ENCODE peak calls at places on chromosomes 12 and 14, in seven cellular contexts. D is GM12892, A is HepG2, G is SK-N-SH, K is K562, P is GM12878, X is H1. N is an unnamed sample.

GRCh38 chr12:3732901-3733300 is 20.0 kb downstream of the CRACR2A start:
- DNase-seq in D (no peak), A (no peak), G (no peak), K (no peak), P (no peak), X (no peak), N (no peak)

GRCh38 chr12:119683816-119684215 is 15.9 kb downstream of the PRKAB1 start:
- DNase-seq in D (no peak), A (peak), G (no peak), K (no peak), P (no peak), X (no peak), N (no peak)

GRCh38 chr14:24055971-24056799 is 4.4 kb downstream of the CARMIL3 start:
- DNase-seq in D (peak), A (no peak), G (peak), K (no peak), P (no peak), X (no peak), N (peak)

GRCh38 chr14:94025720-94026119 is 420 bp upstream of the OTUB2 start:
- DNase-seq in D (no peak), A (no peak), G (no peak), K (no peak), P (no peak), X (no peak), N (no peak)

GRCh38 chr12:1848146-1848545 is 27.8 kb downstream of the LRTM2 start:
- DNase-seq in D (no peak), A (no peak), G (no peak), K (no peak), P (no peak), X (no peak), N (no peak)

GRCh38 chr12:5554711-5555110 is 122.8 kb downstream of the NTF3 start:
- DNase-seq in D (no peak), A (no peak), G (no peak), K (no peak), P (no peak), X (no peak), N (no peak)

GRCh38 chr14:106605548-106606448 is 1079.4 kb downstream of the TMEM121 start:
- DNase-seq in D (peak), A (peak), G (peak), K (peak), P (peak), X (no peak), N (peak)

GRCh38 chr12:69765515-69765914 is 26.9 kb downstream of the RAB3IP start:
- DNase-seq in D (no peak), A (no peak), G (no peak), K (no peak), P (no peak), X (no peak), N (no peak)

GRCh38 chr14:97456958-97457357 is 659.8 kb downstream of the VRK1 start:
- DNase-seq in D (no peak), A (no peak), G (no peak), K (no peak), P (no peak), X (no peak), N (no peak)

GRCh38 chr14:38716871-38717270 is 386.2 kb downstream of the SEC23A start:
- DNase-seq in D (no peak), A (no peak), G (peak), K (no peak), P (no peak), X (no peak), N (no peak)

GRCh38 chr12:26126340-26127284 is 1.8 kb upstream of the BHLHE41 start:
- DNase-seq in D (peak), A (peak), G (peak), K (peak), P (no peak), X (peak), N (no peak)

GRCh38 chr12:112103758-112104504 is 4.7 kb downstream of the NAA25 start:
- DNase-seq in D (no peak), A (no peak), G (no peak), K (no peak), P (no peak), X (no peak), N (no peak)

GRCh38 chr14:75119056-75119455 is 7.8 kb downstream of the NEK9 start:
- DNase-seq in D (no peak), A (no peak), G (no peak), K (no peak), P (no peak), X (no peak), N (no peak)

GRCh38 chr12:64618953-64619590 is 8.8 kb downstream of the RASSF3 start:
- DNase-seq in D (no peak), A (no peak), G (no peak), K (no peak), P (peak), X (no peak), N (no peak)

GRCh38 chr12:44582521-44582920 is 293.6 kb downstream of the NELL2 start:
- DNase-seq in D (no peak), A (peak), G (no peak), K (no peak), P (no peak), X (no peak), N (no peak)

GRCh38 chr12:71440393-71441349 is 1.1 kb downstream of the LGR5 start:
- DNase-seq in D (no peak), A (peak), G (peak), K (no peak), P (no peak), X (peak), N (no peak)

GRCh38 chr14:102948698-102949061 is 26.2 kb downstream of the AMN start:
- DNase-seq in D (no peak), A (no peak), G (no peak), K (no peak), P (no peak), X (no peak), N (no peak)

GRCh38 chr14:24189460-24189859 is 844 bp upstream of the IPO4 start:
- DNase-seq in D (no peak), A (no peak), G (no peak), K (no peak), P (no peak), X (no peak), N (no peak)

GRCh38 chr12:117167769-117168168 is 22.5 kb downstream of the FBXO21 start:
- DNase-seq in D (no peak), A (no peak), G (no peak), K (no peak), P (no peak), X (no peak), N (no peak)

GRCh38 chr12:6292606-6293005 is 17.9 kb upstream of the PLEKHG6 start:
- DNase-seq in D (no peak), A (peak), G (no peak), K (no peak), P (no peak), X (no peak), N (no peak)

GRCh38 chr14:79661762-79662161 is 549.5 kb downstream of the DIO2 start:
- DNase-seq in D (no peak), A (no peak), G (no peak), K (no peak), P (no peak), X (no peak), N (no peak)

GRCh38 chr12:52358575-52359350 is 8.5 kb downstream of the KRT85 start:
- DNase-seq in D (peak), A (no peak), G (no peak), K (no peak), P (peak), X (no peak), N (peak)

GRCh38 chr12:69509308-69509736 is 39.1 kb downstream of the FRS2 start:
- DNase-seq in D (no peak), A (no peak), G (peak), K (no peak), P (no peak), X (no peak), N (no peak)

GRCh38 chr14:75542585-75543091 is 20.4 kb downstream of the BATF start:
- DNase-seq in D (peak), A (no peak), G (no peak), K (peak), P (no peak), X (no peak), N (peak)

GRCh38 chr14:58191763-58192596 is 8.0 kb upstream of the ACTR10 start:
- DNase-seq in D (no peak), A (no peak), G (no peak), K (no peak), P (no peak), X (no peak), N (no peak)

GRCh38 chr14:69997849-69998248 is 118.6 kb downstream of the SMOC1 start:
- DNase-seq in D (no peak), A (peak), G (no peak), K (no peak), P (no peak), X (no peak), N (no peak)

GRCh38 chr12:23950011-23950774 is 723 bp upstream of the SOX5 start:
- DNase-seq in D (no peak), A (peak), G (peak), K (no peak), P (no peak), X (peak), N (no peak)

GRCh38 chr14:96177766-96178377 is 26.8 kb upstream of the BDKRB2 start:
- DNase-seq in D (no peak), A (no peak), G (no peak), K (no peak), P (no peak), X (no peak), N (no peak)
- TF ChIP-seq TAF1 in D (no peak), A (no peak), G (no peak), K (no peak), P (no peak), X (no peak), N (no peak)

GRCh38 chr14:54579606-54580005 is 12.7 kb downstream of the SAMD4A start:
- DNase-seq in D (no peak), A (no peak), G (no peak), K (no peak), P (no peak), X (no peak), N (no peak)
- TF ChIP-seq POLR2AphosphoS5 in D (no peak), A (no peak), G (no peak), K (no peak), P (no peak), X (no peak), N (no peak)

DNA sequence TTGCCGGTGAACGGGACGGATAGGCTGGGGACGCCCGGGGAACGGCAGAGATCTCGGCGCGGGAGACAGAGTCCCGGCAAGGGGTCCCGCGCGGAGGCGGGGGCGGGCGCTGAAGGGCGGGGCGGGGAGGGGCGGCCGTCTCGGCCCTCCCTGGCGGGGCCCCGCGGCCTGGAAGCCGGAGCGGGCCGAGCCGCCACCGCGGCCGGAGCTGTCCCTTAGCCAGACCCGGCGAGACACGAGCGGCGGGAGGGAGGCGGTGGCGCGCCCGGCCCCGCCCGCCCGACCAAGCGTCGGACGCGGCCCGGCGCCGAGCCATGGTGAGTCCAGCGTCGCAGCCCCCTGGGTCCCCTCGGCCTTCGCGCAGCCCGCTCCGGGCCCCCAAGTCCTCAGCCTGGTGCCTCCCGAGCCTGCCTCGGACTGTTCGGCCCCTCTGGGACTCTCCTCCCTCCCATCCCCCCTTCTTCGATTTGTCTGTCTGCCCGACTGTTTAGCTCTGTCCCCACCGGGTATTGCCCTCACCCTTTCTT is at the start of gene ARHGEF40:
- DNase-seq in D (no peak), A (no peak), G (peak), K (peak), P (no peak), X (no peak), N (no peak)
- TF ChIP-seq TAF1 in D (no peak), A (no peak), G (peak), K (no peak), P (no peak), X (no peak), N (no peak)

GRCh38 chr14:52552063-52552988 is at the start of the genes GPR137C and TXNDC16:
- DNase-seq in D (peak), A (peak), G (peak), K (peak), P (peak), X (peak), N (peak)

GRCh38 chr14:52553002-52553670 is 500 bp downstream of the GPR137C start:
- DNase-seq in D (peak), A (no peak), G (no peak), K (peak), P (no peak), X (peak), N (peak)

GRCh38 chr14:52551696-52552062 is 626 bp downstream of the TXNDC16 start:
- DNase-seq in D (no peak), A (peak), G (peak), K (no peak), P (no peak), X (no peak), N (no peak)

GRCh38 chr14:52551205-52551604 is 1.1 kb downstream of the TXNDC16 start:
- DNase-seq in D (no peak), A (no peak), G (no peak), K (no peak), P (no peak), X (no peak), N (no peak)

DNA sequence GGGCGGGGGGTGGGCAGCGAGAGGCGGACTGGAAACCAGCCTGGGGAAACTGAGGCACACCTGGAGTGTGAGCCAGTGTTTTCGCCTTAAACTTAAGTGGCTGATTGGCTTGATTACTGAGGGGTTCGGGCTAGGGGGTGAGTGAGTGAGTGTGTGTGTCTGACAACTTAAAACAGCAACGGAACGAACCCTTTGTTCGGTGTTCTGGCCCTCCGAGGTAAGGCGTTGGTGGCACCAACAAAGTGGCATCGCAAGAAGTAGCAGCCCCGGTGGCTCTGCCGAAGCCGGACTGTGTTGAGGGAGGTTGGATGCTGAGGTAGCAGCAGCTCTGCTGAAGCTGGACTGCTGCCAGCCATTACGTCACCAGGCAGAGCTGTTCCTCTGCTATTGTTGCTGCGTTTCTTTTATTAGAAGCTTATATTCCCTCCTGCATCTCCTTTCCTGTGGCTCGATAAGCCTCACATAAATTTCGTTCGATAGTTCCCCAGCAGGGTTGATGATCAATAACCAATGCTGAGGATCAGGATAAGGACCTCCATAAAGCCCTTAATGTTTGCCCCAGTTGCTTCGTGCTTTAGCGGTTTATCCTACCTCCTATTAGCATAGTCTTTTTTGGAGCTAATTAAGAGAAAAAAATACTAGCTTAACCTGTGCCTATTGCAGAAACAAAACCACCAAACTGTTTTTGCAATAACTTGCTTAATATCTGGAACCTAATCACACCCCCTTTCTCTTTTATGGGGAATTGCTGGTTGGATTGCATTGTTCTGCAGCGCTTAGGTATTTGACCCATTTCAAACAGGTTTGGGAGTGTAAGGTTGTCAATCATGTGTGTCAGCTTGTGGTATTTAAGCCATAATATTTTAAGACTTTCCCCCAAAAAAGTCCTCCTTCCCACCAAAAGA is 1.3 kb downstream of the GPR137C start:
- DNase-seq in D (peak), A (peak), G (peak), K (peak), P (peak), X (peak), N (no peak)
- TF ChIP-seq POLR2AphosphoS5 in D (no peak), A (no peak), G (no peak), K (no peak), P (no peak), X (no peak), N (no peak)

GRCh38 chr12:92987846-92988621 is 58.9 kb upstream of the EEA1 start:
- DNase-seq in D (peak), A (peak), G (no peak), K (no peak), P (peak), X (peak), N (no peak)
- TF ChIP-seq TAF1 in D (no peak), A (no peak), G (no peak), K (no peak), P (peak), X (no peak), N (no peak)

GRCh38 chr12:38904932-38905479 is 385 bp downstream of the CPNE8 start:
- DNase-seq in D (peak), A (peak), G (peak), K (peak), P (peak), X (peak), N (peak)

GRCh38 chr12:38905480-38906351 is at the start of gene CPNE8:
- DNase-seq in D (peak), A (no peak), G (peak), K (peak), P (peak), X (no peak), N (peak)

GRCh38 chr12:38903596-38903995 is 1.8 kb downstream of the CPNE8 start:
- DNase-seq in D (no peak), A (no peak), G (no peak), K (no peak), P (no peak), X (no peak), N (no peak)

GRCh38 chr12:38907171-38907923 is 2.0 kb upstream of the CPNE8 start:
- DNase-seq in D (no peak), A (no peak), G (no peak), K (no peak), P (no peak), X (no peak), N (no peak)

DNA sequence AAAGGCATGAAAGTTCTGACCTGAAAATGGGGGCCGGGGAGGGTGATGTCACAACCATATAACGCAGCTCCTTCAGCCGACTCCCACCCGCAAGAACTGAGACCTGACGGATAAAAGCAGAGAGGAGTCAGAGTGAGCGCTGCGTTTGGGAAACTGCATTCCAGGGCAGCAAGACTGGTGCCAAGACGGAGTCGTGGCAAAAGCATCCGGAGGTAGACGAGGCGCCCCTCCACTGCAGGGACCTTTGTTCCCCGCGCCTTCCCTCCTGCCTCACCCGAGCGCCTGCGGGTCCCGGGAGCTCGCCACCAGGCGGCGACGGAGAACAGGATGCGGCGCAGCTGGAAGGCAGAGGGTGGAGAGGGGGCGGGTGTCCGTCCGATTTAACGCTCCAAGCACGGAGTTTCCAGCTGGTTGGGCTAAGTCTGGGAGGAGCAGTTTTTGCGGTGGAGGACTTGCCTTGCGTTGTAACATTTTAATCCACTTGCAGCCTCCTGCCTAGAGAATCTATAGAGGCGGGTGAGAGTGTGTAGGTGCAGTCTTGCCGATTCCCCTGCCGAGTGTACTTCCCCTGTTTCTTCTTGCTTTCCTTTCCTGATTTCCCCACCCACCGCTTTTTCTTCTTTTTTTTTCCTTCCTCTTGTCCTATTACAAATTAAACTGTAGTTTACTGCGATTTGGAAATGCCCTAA is 1.2 kb upstream of the CPNE8 start:
- DNase-seq in D (peak), A (peak), G (peak), K (peak), P (peak), X (peak), N (peak)
- TF ChIP-seq POLR2AphosphoS5 in D (no peak), A (no peak), G (no peak), K (no peak), P (no peak), X (peak), N (no peak)

GRCh38 chr14:34003052-34003668 is 52.3 kb upstream of the EGLN3 start:
- DNase-seq in D (no peak), A (no peak), G (no peak), K (no peak), P (no peak), X (no peak), N (no peak)
- TF ChIP-seq TAF1 in D (no peak), A (no peak), G (no peak), K (no peak), P (no peak), X (no peak), N (no peak)

GRCh38 chr14:61104358-61104757 is 123.3 kb downstream of the SLC38A6 start:
- DNase-seq in D (no peak), A (no peak), G (no peak), K (no peak), P (no peak), X (peak), N (no peak)

GRCh38 chr14:61106627-61107147 is 125.6 kb downstream of the SLC38A6 start:
- DNase-seq in D (no peak), A (no peak), G (peak), K (no peak), P (no peak), X (peak), N (no peak)

GRCh38 chr14:61101803-61102548 is 120.9 kb downstream of the SLC38A6 start:
- DNase-seq in D (no peak), A (no peak), G (no peak), K (no peak), P (no peak), X (peak), N (no peak)

GRCh38 chr14:61102549-61103466 is 121.8 kb downstream of the SLC38A6 start:
- DNase-seq in D (no peak), A (peak), G (no peak), K (no peak), P (no peak), X (peak), N (no peak)

GRCh38 chr14:61103541-61104339 is 122.7 kb downstream of the SLC38A6 start:
- DNase-seq in D (peak), A (peak), G (peak), K (peak), P (no peak), X (peak), N (peak)
- TF ChIP-seq POLR2AphosphoS5 in D (no peak), A (no peak), G (peak), K (no peak), P (no peak), X (no peak), N (no peak)

N was measured in GM12891.